ENCODE peak calls at places on chromosomes 11 and 22, in seven cellular contexts. A is mucosa of descending colon; R is mammary epithelial cell; B is ovary; D is psoas muscle; U is CD4-positive, CD25-positive, alpha-beta regulatory T cell; G is astrocyte of the spinal cord. Y is an unnamed sample.

GRCh38 chr22:27984001-27984695 is 65.1 kb upstream of the PITPNB start:
- DNase-seq in U (no peak), G (no peak), R (no peak), A (no peak), B (no peak), D (no peak), Y (no peak)

GRCh38 chr11:104997288-104997687 is 25.7 kb downstream of the CASP5 start:
- DNase-seq in A (no peak), R (no peak), U (no peak), B (no peak), G (no peak), D (no peak), Y (no peak)

GRCh38 chr11:12552677-12553076 is 121.5 kb upstream of the TEAD1 start:
- DNase-seq in D (no peak), B (peak; percentile 43), G (peak; percentile 90), A (no peak), R (no peak), U (no peak), Y (no peak)

GRCh38 chr11:62217191-62217748 is 8.8 kb downstream of the SCGB2A1 start:
- DNase-seq in R (no peak), B (no peak), U (no peak), A (no peak), D (no peak), G (peak; percentile 2), Y (no peak)

GRCh38 chr11:115884800-115885445 is 380.7 kb upstream of the CADM1 start:
- DNase-seq in D (no peak), A (no peak), U (no peak), G (no peak), R (no peak), B (no peak), Y (no peak)

GRCh38 chr11:119483341-119483880 is 60.4 kb upstream of the THY1 start:
- DNase-seq in A (no peak), B (no peak), G (no peak), U (no peak), D (no peak), R (no peak), Y (no peak)

GRCh38 chr22:29325785-29326315 is 10.4 kb upstream of the RASL10A start:
- DNase-seq in R (no peak), B (no peak), A (no peak), G (no peak), D (no peak), U (no peak), Y (no peak)

GRCh38 chr11:120956710-120957500 is 67.0 kb upstream of the TBCEL start:
- DNase-seq in A (no peak), G (no peak), U (no peak), B (no peak), D (no peak), R (peak; percentile 18), Y (peak; percentile 15)

GRCh38 chr11:19878520-19878919 is 165.9 kb downstream of the NAV2 start:
- DNase-seq in A (no peak), G (no peak), B (no peak), U (no peak), R (no peak), D (no peak), Y (no peak)

GRCh38 chr11:133386262-133386661 is 146.0 kb downstream of the OPCML start:
- DNase-seq in A (no peak), G (no peak), D (no peak), B (no peak), U (no peak), R (no peak), Y (no peak)

GRCh38 chr22:45870011-45870410 is 107.0 kb downstream of the WNT7B start:
- DNase-seq in U (no peak), B (no peak), A (no peak), R (no peak), G (no peak), D (no peak), Y (no peak)

GRCh38 chr11:16034074-16034473 is 322.3 kb downstream of the SOX6 start:
- DNase-seq in B (no peak), R (no peak), A (no peak), U (no peak), G (no peak), D (no peak), Y (no peak)

GRCh38 chr11:112610996-112611795 is 350.0 kb upstream of the NCAM1 start:
- DNase-seq in B (no peak), U (no peak), A (no peak), D (no peak), R (peak; percentile 57), G (peak; percentile 22), Y (no peak)

GRCh38 chr11:66857234-66857926 is 516 bp downstream of the LRFN4 start:
- DNase-seq in A (no peak), U (no peak), D (no peak), G (no peak), B (no peak), R (peak; percentile 19), Y (no peak)

GRCh38 chr11:12090061-12090572 is 20.3 kb upstream of the MICAL2 start:
- DNase-seq in B (no peak), R (peak; percentile 90), G (no peak), U (no peak), D (no peak), A (peak; percentile 66), Y (no peak)

GRCh38 chr11:126162286-126163030 is 49.0 kb downstream of the RPUSD4 start:
- DNase-seq in A (no peak), B (no peak), G (no peak), R (no peak), D (no peak), U (no peak), Y (no peak)

GRCh38 chr11:94100253-94100652 is 28.4 kb upstream of the PANX1 start:
- DNase-seq in B (no peak), A (no peak), U (no peak), R (peak; percentile 35), D (no peak), G (no peak), Y (no peak)

GRCh38 chr11:43758942-43759341 is 78.4 kb downstream of the HSD17B12 start:
- DNase-seq in B (no peak), D (no peak), A (no peak), R (no peak), G (no peak), U (no peak), Y (no peak)

GRCh38 chr11:126917531-126918204 is 82.9 kb downstream of the KIRREL3 start:
- DNase-seq in R (peak; percentile 96), U (no peak), A (no peak), D (no peak), B (no peak), G (peak; percentile 97), Y (no peak)

GRCh38 chr11:87038235-87038960 is 664 bp downstream of the TMEM135 start:
- DNase-seq in A (no peak), R (no peak), B (no peak), G (peak; percentile 9), U (no peak), D (no peak), Y (no peak)

GRCh38 chr11:11577246-11577855 is 44.5 kb downstream of the GALNT18 start:
- DNase-seq in R (no peak), G (peak; percentile 15), D (no peak), B (no peak), A (no peak), U (no peak), Y (no peak)

DNA sequence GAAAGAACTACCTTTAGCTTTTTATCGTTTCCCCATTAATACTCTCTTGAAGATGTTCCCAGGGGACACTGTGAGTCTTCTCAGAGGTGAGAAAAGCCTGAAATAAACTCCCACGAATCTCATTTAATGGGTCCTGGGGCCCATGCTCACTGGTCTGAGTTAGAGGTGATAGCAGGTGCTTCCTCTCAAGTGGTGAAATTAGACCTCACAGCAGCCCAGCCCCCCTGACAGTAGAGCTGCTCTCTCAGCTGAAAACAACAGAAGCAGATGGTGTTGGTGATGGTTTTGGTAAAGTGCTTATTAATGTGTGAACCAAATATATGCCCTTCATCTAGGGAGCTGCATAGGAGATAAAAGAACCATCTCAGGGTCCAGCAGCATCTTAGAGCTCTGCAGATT is 76.8 kb upstream of the VPREB1 start:
- DNase-seq in U (no peak), D (no peak), A (no peak), B (no peak), G (no peak), R (no peak), Y (no peak)
- H3K4me3 ChIP-seq in U (peak overlapping the region; percentile 1), D (no peak overlapping the region), A (no peak overlapping the region), B (no peak overlapping the region), G (no peak overlapping the region), R (no peak overlapping the region), Y (peak overlapping the region; percentile 59)

GRCh38 chr22:30559889-30560288 is 13.3 kb upstream of the SEC14L6 start:
- DNase-seq in D (no peak), A (no peak), R (no peak), G (no peak), U (no peak), B (no peak), Y (no peak)
- H3K4me3 ChIP-seq in D (no peak overlapping the region), A (no peak overlapping the region), R (no peak overlapping the region), G (no peak overlapping the region), U (no peak overlapping the region), B (no peak overlapping the region), Y (no peak overlapping the region)

DNA sequence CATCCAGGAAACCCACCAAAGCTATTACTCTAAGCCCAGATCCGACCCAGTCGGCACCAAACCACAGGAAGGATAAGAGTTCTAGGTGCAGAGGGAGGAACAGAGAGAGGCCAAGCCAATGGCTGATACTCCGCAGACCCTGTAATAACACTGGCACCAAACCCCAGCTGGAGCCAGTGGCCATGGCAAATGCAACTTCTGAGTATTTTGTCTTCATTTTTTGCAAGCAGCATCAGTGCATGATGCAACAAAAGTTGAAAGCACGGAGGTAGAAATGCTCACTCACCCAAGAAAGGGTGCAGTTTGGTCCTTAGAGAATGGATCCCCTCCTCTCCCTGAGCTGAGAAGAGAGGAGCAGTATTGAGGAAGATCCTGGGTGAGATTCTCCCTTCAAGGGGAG is 2.8 kb downstream of the TMEM121B start:
- DNase-seq in A (no peak), B (no peak), U (no peak), D (no peak), R (no peak), G (no peak), Y (no peak)
- H3K4me3 ChIP-seq in A (no peak overlapping the region), B (no peak overlapping the region), U (peak overlapping the region; percentile 58), D (no peak overlapping the region), R (no peak overlapping the region), G (no peak overlapping the region), Y (peak overlapping the region; percentile 15)

GRCh38 chr11:61171907-61172306 is 10.7 kb upstream of the VPS37C start:
- DNase-seq in D (no peak), R (no peak), G (no peak), U (no peak), A (no peak), B (no peak), Y (no peak)

GRCh38 chr11:61170566-61170965 is 9.3 kb upstream of the VPS37C start:
- DNase-seq in B (no peak), R (no peak), A (no peak), G (no peak), D (no peak), U (no peak), Y (no peak)

GRCh38 chr11:61172888-61173287 is 11.7 kb upstream of the VPS37C start:
- DNase-seq in B (no peak), R (no peak), D (no peak), A (no peak), G (no peak), U (no peak), Y (no peak)

GRCh38 chr11:61173456-61173855 is 12.2 kb upstream of the VPS37C start:
- DNase-seq in D (no peak), G (no peak), A (no peak), B (no peak), U (no peak), R (peak; percentile 12), Y (no peak)

DNA sequence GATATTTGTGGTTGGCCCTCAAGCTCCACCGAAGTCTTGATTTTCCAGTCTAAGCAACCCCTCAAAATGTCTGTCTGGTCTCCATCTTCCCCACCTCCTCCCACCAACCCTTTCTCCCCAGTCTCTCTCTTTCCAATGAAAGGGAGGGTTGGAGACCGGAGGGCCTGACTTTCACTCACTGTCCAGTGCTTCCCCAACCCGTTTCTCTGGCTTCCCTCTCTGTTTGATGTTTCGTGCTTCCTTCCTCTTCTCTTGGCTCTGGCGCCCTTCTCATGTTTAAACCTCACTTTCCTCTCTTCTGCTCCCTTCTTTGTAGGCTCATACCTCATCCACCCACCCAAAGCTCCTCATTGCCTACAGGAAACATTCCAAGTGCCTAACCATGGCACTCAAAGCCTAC is 11.1 kb upstream of the VPS37C start:
- DNase-seq in U (no peak), A (no peak), B (no peak), R (no peak), G (no peak), D (no peak), Y (no peak)
- H3K4me3 ChIP-seq in U (peak overlapping the region; percentile 27), A (no peak overlapping the region), B (no peak overlapping the region), R (no peak overlapping the region), G (no peak overlapping the region), D (no peak overlapping the region), Y (no peak overlapping the region)

Y was measured in naive thymus-derived CD4-positive, alpha-beta T cell.